ENCODE peak calls at places on chromosomes 16 and 17, in nine cellular contexts. O, M, J, C, L, B, V, U and H are unnamed samples.

GRCh38 chr17:12928736-12929135 is 89.1 kb downstream of the ELAC2 start:
- DNase-seq in O (no peak), M (no peak), J (no peak), C (no peak), L (no peak), B (no peak), V (peak), U (no peak), H (no peak)

GRCh38 chr16:54275956-54276355 is 10.6 kb downstream of the IRX3 start:
- DNase-seq in O (no peak), M (no peak), J (no peak), C (no peak), L (no peak), B (no peak), V (no peak), U (no peak), H (no peak)

GRCh38 chr16:73873643-73874042 is 423.0 kb upstream of the PSMD7 start:
- DNase-seq in O (no peak), M (no peak), J (no peak), C (no peak), L (no peak), B (no peak), V (no peak), U (no peak), H (no peak)

GRCh38 chr17:77100009-77100408 is 40.8 kb upstream of the SEC14L1 start:
- DNase-seq in O (peak), M (no peak), J (no peak), C (no peak), L (no peak), B (peak), V (no peak), U (no peak), H (no peak)

GRCh38 chr17:7922499-7923289 is 6.6 kb upstream of the RNF227 start:
- DNase-seq in O (no peak), M (peak), J (peak), C (peak), L (peak), B (peak), V (peak), U (peak), H (no peak)

GRCh38 chr17:63833026-63833740 is 5.7 kb upstream of the FTSJ3 start:
- DNase-seq in O (no peak), M (no peak), J (no peak), C (no peak), L (no peak), B (no peak), V (no peak), U (no peak), H (no peak)

GRCh38 chr17:80374039-80374731 is 40.8 kb upstream of the ENDOV start:
- DNase-seq in O (no peak), M (no peak), J (no peak), C (no peak), L (no peak), B (no peak), V (no peak), U (no peak), H (no peak)

GRCh38 chr16:56647641-56648431 is 3.9 kb upstream of the MT1B start:
- DNase-seq in O (no peak), M (no peak), J (no peak), C (no peak), L (no peak), B (no peak), V (no peak), U (no peak), H (no peak)

GRCh38 chr16:61128545-61129323 is 907.5 kb downstream of the CDH8 start:
- DNase-seq in O (no peak), M (no peak), J (no peak), C (no peak), L (no peak), B (no peak), V (peak), U (no peak), H (no peak)

GRCh38 chr17:77881545-77881944 is 77.0 kb upstream of the TNRC6C start:
- DNase-seq in O (no peak), M (peak), J (peak), C (no peak), L (peak), B (peak), V (no peak), U (peak), H (peak)

GRCh38 chr17:82528484-82529265 is 9.1 kb downstream of the FOXK2 start:
- DNase-seq in O (peak), M (no peak), J (no peak), C (peak), L (no peak), B (peak), V (peak), U (no peak), H (peak)

GRCh38 chr17:82776454-82776853 is 24.6 kb downstream of the TBCD start:
- DNase-seq in O (no peak), M (no peak), J (no peak), C (no peak), L (no peak), B (no peak), V (no peak), U (no peak), H (no peak)

GRCh38 chr17:46822388-46822921 is 4.0 kb upstream of the WNT3 start:
- DNase-seq in O (no peak), M (peak), J (no peak), C (no peak), L (peak), B (no peak), V (peak), U (peak), H (no peak)

GRCh38 chr17:35906559-35907265 is 23.9 kb downstream of the RDM1 start:
- DNase-seq in O (no peak), M (no peak), J (no peak), C (no peak), L (no peak), B (no peak), V (no peak), U (no peak), H (no peak)

GRCh38 chr17:1485311-1485747 is 7.2 kb downstream of the MYO1C start:
- DNase-seq in O (peak), M (no peak), J (no peak), C (no peak), L (peak), B (peak), V (no peak), U (peak), H (no peak)

GRCh38 chr17:55394357-55395021 is 27.1 kb downstream of the MMD start:
- DNase-seq in O (no peak), M (no peak), J (no peak), C (no peak), L (no peak), B (no peak), V (no peak), U (no peak), H (no peak)

GRCh38 chr17:39450051-39450450 is 1.0 kb downstream of the MED1 start:
- DNase-seq in O (peak), M (no peak), J (no peak), C (no peak), L (no peak), B (no peak), V (peak), U (no peak), H (no peak)

GRCh38 chr17:79771276-79771675 is 6.7 kb upstream of the CBX2 start:
- DNase-seq in O (no peak), M (no peak), J (no peak), C (no peak), L (no peak), B (no peak), V (no peak), U (no peak), H (no peak)

GRCh38 chr16:23771027-23771426 is 16.2 kb downstream of the CHP2 start:
- DNase-seq in O (no peak), M (no peak), J (no peak), C (no peak), L (no peak), B (no peak), V (no peak), U (no peak), H (no peak)

GRCh38 chr17:1724869-1725641 is 551 bp downstream of the WDR81 start:
- DNase-seq in O (no peak), M (no peak), J (no peak), C (no peak), L (peak), B (no peak), V (no peak), U (no peak), H (peak)

GRCh38 chr17:72397223-72397667 is 276.4 kb downstream of the SOX9 start:
- DNase-seq in O (no peak), M (no peak), J (no peak), C (no peak), L (no peak), B (no peak), V (no peak), U (no peak), H (no peak)

GRCh38 chr17:2087597-2088211 is 32.8 kb downstream of the HIC1 start:
- DNase-seq in O (no peak), M (peak), J (no peak), C (no peak), L (peak), B (no peak), V (no peak), U (peak), H (peak)

GRCh38 chr16:21302454-21302853 is 24.4 kb upstream of the CRYM start:
- DNase-seq in O (no peak), M (no peak), J (no peak), C (no peak), L (no peak), B (no peak), V (peak), U (no peak), H (no peak)

GRCh38 chr17:35433075-35433894 is 985 bp upstream of the SLFN12 start:
- DNase-seq in O (peak), M (peak), J (no peak), C (no peak), L (peak), B (peak), V (peak), U (peak), H (peak)